ENCODE peak calls at places on chromosomes 12 and 14, in six cellular contexts. L, Z, I, F, P and E are unnamed samples.

GRCh38 chr14:20262642-20263128 is 23.6 kb downstream of the OR11H4 start:
- DNase-seq in L (peak; percentile 57), Z (peak; percentile 46), I (peak; percentile 56), F (no peak), P (no peak), E (no peak)

GRCh38 chr14:102545461-102546265 is 36.1 kb upstream of the ANKRD9 start:
- DNase-seq in L (peak; percentile 83), Z (peak; percentile 17), I (peak; percentile 86), F (no peak), P (no peak), E (no peak)

GRCh38 chr12:105212431-105212830 is 23.5 kb downstream of the APPL2 start:
- DNase-seq in L (peak; percentile 74), Z (peak; percentile 83), I (no peak), F (no peak), P (no peak), E (no peak)

GRCh38 chr12:131101006-131101405 is 147.3 kb downstream of the ADGRD1 start:
- DNase-seq in L (no peak), Z (no peak), I (peak; percentile 11), F (no peak), P (peak; percentile 26), E (peak; percentile 6)

GRCh38 chr14:39212034-39212433 is 21.7 kb upstream of the MIA2 start:
- DNase-seq in L (no peak), Z (no peak), I (no peak), F (no peak), P (no peak), E (no peak)

GRCh38 chr14:67059576-67059975 is 129.7 kb upstream of the GARIN2 start:
- DNase-seq in L (peak; percentile 2), Z (peak; percentile 23), I (no peak), F (no peak), P (no peak), E (no peak)

GRCh38 chr12:100987552-100988277 is 193.1 kb downstream of the ANO4 start:
- DNase-seq in L (peak; percentile 54), Z (peak; percentile 70), I (peak; percentile 93), F (no peak), P (no peak), E (no peak)

GRCh38 chr14:104794641-104795467 is 694 bp downstream of the AKT1 start:
- DNase-seq in L (peak; percentile 32), Z (peak; percentile 19), I (peak; percentile 76), F (no peak), P (no peak), E (no peak)

GRCh38 chr14:34059925-34060746 is 109.3 kb upstream of the EGLN3 start:
- DNase-seq in L (peak; percentile 78), Z (peak; percentile 50), I (peak; percentile 90), F (peak; percentile 93), P (peak; percentile 90), E (peak; percentile 93)

GRCh38 chr12:28937196-28937595 is 211.9 kb upstream of the FAR2 start:
- DNase-seq in L (peak; percentile 49), Z (peak; percentile 76), I (peak; percentile 56), F (no peak), P (no peak), E (no peak)

GRCh38 chr12:100141998-100142850 is 450 bp downstream of the BLTP3B start:
- DNase-seq in L (no peak), Z (no peak), I (peak; percentile 89), F (peak; percentile 69), P (peak; percentile 74), E (peak; percentile 47)

GRCh38 chr14:105173901-105174894 is 5.6 kb upstream of the JAG2 start:
- DNase-seq in L (no peak), Z (no peak), I (no peak), F (no peak), P (no peak), E (no peak)

GRCh38 chr12:112506513-112507166 is 87.9 kb downstream of the PTPN11 start:
- DNase-seq in L (no peak), Z (no peak), I (peak; percentile 61), F (no peak), P (no peak), E (no peak)

GRCh38 chr12:82595946-82596345 is 90.8 kb upstream of the TMTC2 start:
- DNase-seq in L (no peak), Z (no peak), I (no peak), F (no peak), P (no peak), E (no peak)

GRCh38 chr12:39441189-39441962 is 1.5 kb downstream of the KIF21A start:
- DNase-seq in L (no peak), Z (no peak), I (no peak), F (no peak), P (no peak), E (no peak)

GRCh38 chr12:66438601-66439000 is 136.3 kb downstream of the HELB start:
- DNase-seq in L (peak; percentile 26), Z (peak; percentile 18), I (no peak), F (no peak), P (no peak), E (no peak)

GRCh38 chr14:70013269-70013873 is 134.2 kb downstream of the SMOC1 start:
- DNase-seq in L (peak; percentile 25), Z (peak; percentile 30), I (peak; percentile 93), F (no peak), P (no peak), E (peak; percentile 61)

GRCh38 chr12:56258820-56259183 is 618 bp upstream of the ANKRD52 start:
- DNase-seq in L (no peak), Z (no peak), I (no peak), F (no peak), P (no peak), E (no peak)

GRCh38 chr14:52091913-52092312 is 23.1 kb upstream of the NID2 start:
- DNase-seq in L (no peak), Z (no peak), I (no peak), F (no peak), P (no peak), E (no peak)

GRCh38 chr12:15689751-15690191 is 99.4 kb downstream of the EPS8 start:
- DNase-seq in L (no peak), Z (no peak), I (no peak), F (no peak), P (no peak), E (no peak)

GRCh38 chr14:74218462-74218861 is 20.8 kb upstream of the VSX2 start:
- DNase-seq in L (no peak), Z (no peak), I (no peak), F (no peak), P (no peak), E (no peak)

GRCh38 chr12:27657296-27657695 is 39.0 kb upstream of the REP15 start:
- DNase-seq in L (no peak), Z (peak; percentile 72), I (no peak), F (no peak), P (no peak), E (no peak)

GRCh38 chr14:33871394-33871793 is 79.5 kb downstream of the EGLN3 start:
- DNase-seq in L (no peak), Z (no peak), I (no peak), F (no peak), P (no peak), E (no peak)

GRCh38 chr12:14260011-14260993 is 105.2 kb upstream of the ATF7IP start:
- DNase-seq in L (peak; percentile 98), Z (peak; percentile 93), I (peak; percentile 98), F (peak; percentile 94), P (peak; percentile 96), E (peak; percentile 97)

GRCh38 chr14:80269338-80269935 is 58.1 kb upstream of the DIO2 start:
- DNase-seq in L (peak; percentile 78), Z (peak; percentile 64), I (no peak), F (no peak), P (no peak), E (no peak)

GRCh38 chr14:57317248-57317833 is 48.6 kb downstream of the AP5M1 start:
- DNase-seq in L (peak; percentile 85), Z (peak; percentile 78), I (peak; percentile 92), F (peak; percentile 52), P (peak; percentile 74), E (peak; percentile 72)

GRCh38 chr14:102930138-102930752 is 7.8 kb downstream of the AMN start:
- DNase-seq in L (peak; percentile 15), Z (no peak), I (peak; percentile 87), F (peak; percentile 42), P (no peak), E (no peak)

GRCh38 chr12:79326663-79327062 is 364.1 kb downstream of the PAWR start:
- DNase-seq in L (no peak), Z (no peak), I (no peak), F (no peak), P (no peak), E (no peak)

GRCh38 chr14:65604946-65605345 is 192.4 kb downstream of the FUT8 start:
- DNase-seq in L (no peak), Z (peak; percentile 13), I (no peak), F (no peak), P (no peak), E (no peak)
- H3K4me3 ChIP-seq in L (no peak overlapping the region), Z (no peak overlapping the region), I (no peak overlapping the region), F (no peak overlapping the region), P (no peak overlapping the region), E (no peak overlapping the region)

GRCh38 chr12:92898755-92899154 is 30.3 kb downstream of the EEA1 start:
- DNase-seq in L (peak; percentile 12), Z (peak; percentile 10), I (no peak), F (no peak), P (no peak), E (no peak)
- H3K27ac ChIP-seq in L (no peak overlapping the region), Z (no peak overlapping the region), I (no peak overlapping the region), F (peak overlapping the region; percentile 94), P (peak overlapping the region; percentile 79), E (peak overlapping the region; percentile 88)

DNA sequence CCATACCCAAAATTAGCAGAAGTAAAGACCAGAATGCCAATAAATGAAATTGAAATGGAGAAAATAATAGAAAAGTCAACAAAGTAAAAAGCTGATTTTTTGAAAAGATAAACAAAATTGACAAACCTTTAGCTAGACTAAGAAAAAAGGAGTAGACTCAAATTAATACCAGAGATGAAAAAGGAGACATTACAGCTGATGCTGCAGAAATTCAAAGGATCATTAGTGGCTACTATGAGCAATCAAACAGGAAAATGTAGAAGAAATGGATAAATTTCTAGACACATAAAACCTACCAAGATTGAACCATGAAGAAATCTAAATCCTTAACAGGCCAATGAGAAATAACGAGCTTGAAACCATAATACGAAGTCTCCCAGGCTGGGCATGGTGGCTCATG is 34.8 kb upstream of the INSM2 start:
- DNase-seq in L (no peak), Z (no peak), I (no peak), F (no peak), P (no peak), E (no peak)
- H3K4me3 ChIP-seq in L (no peak overlapping the region), Z (no peak overlapping the region), I (no peak overlapping the region), F (no peak overlapping the region), P (no peak overlapping the region), E (no peak overlapping the region)

GRCh38 chr12:124564232-124564958 is 3.0 kb downstream of the NCOR2 start:
- DNase-seq in L (no peak), Z (no peak), I (peak; percentile 87), F (no peak), P (no peak), E (no peak)
- H3K27ac ChIP-seq in L (peak overlapping the region; percentile 45), Z (no peak overlapping the region), I (peak overlapping the region; percentile 57), F (no peak overlapping the region), P (peak overlapping the region; percentile 100), E (peak overlapping the region; percentile 10)